ENCODE peak calls at places on chromosomes 5 and 9, in five cellular contexts. A is stomach, D is ovary, C is transverse colon, R is IMR-90. U is an unnamed sample.

GRCh38 chr5:179763215-179763945 is 30.4 kb upstream of the LTC4S start:
- DNase-seq in D (peak), C (peak), A (peak), R (peak), U (peak)

GRCh38 chr5:132592521-132592920 is 35.7 kb downstream of the RAD50 start:
- DNase-seq in C (no peak), D (no peak), R (peak), A (no peak), U (no peak)

GRCh38 chr5:132830436-132831094 is at the start of gene SHROOM1:
- DNase-seq in D (peak), R (peak), A (peak), C (peak), U (peak)

GRCh38 chr5:2910401-2911175 is 159.1 kb upstream of the IRX2 start:
- DNase-seq in C (no peak), R (no peak), A (no peak), D (no peak), U (peak)

GRCh38 chr5:137858223-137858916 is 9.3 kb upstream of the MYOT start:
- DNase-seq in C (no peak), A (no peak), R (peak), D (no peak), U (no peak)

GRCh38 chr5:131973981-131974380 is 28.5 kb upstream of the MEIKIN start:
- DNase-seq in R (no peak), D (no peak), C (no peak), A (no peak), U (no peak)

GRCh38 chr9:86353591-86354047 is 591 bp downstream of the TUT7 start:
- DNase-seq in A (peak), D (no peak), R (no peak), C (peak), U (no peak)

GRCh38 chr5:172503925-172504730 is 49.8 kb upstream of the SH3PXD2B start:
- DNase-seq in R (no peak), A (no peak), D (peak), C (peak), U (peak)

GRCh38 chr5:42875785-42876374 is 64.2 kb upstream of the SELENOP start:
- DNase-seq in A (no peak), C (no peak), D (no peak), R (no peak), U (no peak)

GRCh38 chr9:120928720-120929389 is 2.3 kb upstream of the TRAF1 start:
- DNase-seq in C (peak), R (no peak), D (peak), A (peak), U (peak)

GRCh38 chr9:23636199-23636598 is 189.8 kb downstream of the ELAVL2 start:
- DNase-seq in C (no peak), A (no peak), D (no peak), R (no peak), U (no peak)

GRCh38 chr5:9441610-9442009 is 104.3 kb downstream of the SEMA5A start:
- DNase-seq in A (no peak), C (no peak), R (peak), D (no peak), U (no peak)

GRCh38 chr9:118529210-118529609 is 825.0 kb downstream of the TLR4 start:
- DNase-seq in R (no peak), C (no peak), A (no peak), D (no peak), U (no peak)

GRCh38 chr9:29966247-29966646 is 2393.0 kb upstream of the C9orf72 start:
- DNase-seq in C (no peak), D (no peak), A (no peak), R (no peak), U (no peak)

GRCh38 chr9:93319992-93320490 is 131.4 kb upstream of the FAM120A start:
- DNase-seq in A (no peak), D (no peak), C (no peak), R (no peak), U (peak)

GRCh38 chr9:4382722-4383317 is 83.0 kb upstream of the GLIS3 start:
- DNase-seq in C (no peak), A (no peak), D (no peak), R (peak), U (no peak)

GRCh38 chr5:43156388-43156787 is 35.6 kb upstream of the NIM1K start:
- DNase-seq in D (no peak), A (no peak), C (no peak), R (peak), U (no peak)

GRCh38 chr5:32767948-32768427 is 56.9 kb downstream of the NPR3 start:
- DNase-seq in C (no peak), A (no peak), R (peak), D (no peak), U (no peak)

DNA sequence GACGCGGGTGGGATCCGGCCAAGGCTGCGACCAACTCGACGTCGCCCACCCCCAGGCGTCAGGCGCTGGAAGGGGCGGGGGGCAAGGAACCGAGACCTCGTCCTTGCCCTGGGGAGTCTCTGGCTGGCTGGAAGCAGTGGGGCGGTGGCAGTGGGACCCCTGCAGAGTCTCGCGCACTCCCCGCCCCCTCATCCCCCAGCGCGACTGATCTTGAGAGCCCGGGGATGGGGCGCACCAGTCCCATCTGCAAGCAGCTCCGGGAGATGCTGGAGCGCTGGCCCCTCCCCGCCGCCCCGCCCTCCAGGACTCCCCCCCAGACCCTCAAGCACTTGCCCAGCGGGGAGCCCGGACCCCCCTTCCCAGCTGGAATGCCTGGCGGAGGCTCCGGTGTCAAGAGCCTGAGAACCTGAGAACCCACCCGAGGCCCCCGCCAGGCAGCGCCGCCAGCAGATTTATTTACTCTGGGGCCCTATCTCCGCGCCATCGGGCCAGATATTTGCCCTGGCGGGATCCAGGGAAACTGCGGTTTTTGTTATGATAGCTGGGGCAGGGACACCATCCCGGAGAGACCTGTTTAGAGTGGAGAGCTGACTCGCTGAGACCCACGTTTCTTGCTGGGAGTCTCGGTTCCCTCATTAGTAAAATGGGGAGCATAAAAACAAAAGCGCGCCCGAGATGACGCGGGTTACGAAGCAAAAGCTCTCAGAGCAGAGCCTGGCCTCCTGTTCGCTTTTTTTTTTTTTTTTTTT is 1.2 kb downstream of the PRRT1B start:
- DNase-seq in C (no peak), A (peak), R (peak), D (no peak), U (no peak)
- TF ChIP-seq CTCF in C (no peak), A (peak), R (no peak), D (no peak), U (no peak)

GRCh38 chr5:73435640-73436534 is 12.7 kb downstream of the FOXD1 start:
- DNase-seq in D (no peak), R (no peak), A (no peak), C (no peak), U (no peak)
- H3K4me3 ChIP-seq in D (no peak), R (no peak), A (no peak), C (no peak), U (no peak)

DNA sequence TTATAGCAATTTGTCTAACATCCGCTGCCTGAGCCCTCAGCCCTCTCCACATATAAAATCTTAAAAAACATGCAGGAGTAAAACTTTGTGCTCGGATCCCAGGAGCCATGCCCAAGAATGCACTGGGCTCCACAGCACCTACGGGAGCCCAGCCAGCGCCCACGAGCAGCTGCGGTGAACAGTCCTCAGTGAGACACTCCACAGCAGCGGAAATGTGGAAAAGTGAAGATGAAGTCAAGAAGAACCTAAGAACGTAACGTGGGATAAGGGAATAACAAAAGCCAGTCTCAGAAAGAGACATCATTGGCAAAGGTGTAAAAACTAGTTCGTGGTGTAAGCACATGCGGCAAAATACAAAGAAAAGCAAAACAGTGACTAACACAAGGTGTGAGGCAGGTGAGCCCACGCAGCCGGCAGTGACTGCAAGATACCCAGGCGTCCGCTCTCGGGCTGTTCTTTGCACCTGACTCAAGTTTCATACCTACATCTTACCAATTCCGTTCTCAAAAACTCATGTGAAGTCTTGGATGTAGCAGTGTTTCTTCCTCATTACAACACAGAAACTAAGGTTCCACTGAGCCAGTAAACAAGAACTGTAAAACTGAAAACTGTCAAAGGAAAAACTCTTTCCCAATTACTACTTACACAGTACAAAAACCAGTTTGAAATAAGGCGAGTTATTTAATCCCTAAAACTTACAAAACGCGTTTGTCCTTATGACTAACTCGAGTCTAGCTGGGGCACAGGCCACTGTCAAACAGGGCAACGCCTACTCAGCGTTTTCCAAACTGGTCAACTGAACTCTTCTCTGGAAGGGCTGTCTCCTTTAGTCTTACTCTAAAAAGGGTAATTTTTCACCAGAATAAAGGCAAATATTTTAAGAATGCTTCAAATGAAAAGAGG is 1.7 kb downstream of the CAMSAP1 start:
- DNase-seq in C (peak), D (no peak), A (peak), R (peak), U (peak)
- TF ChIP-seq POLR2A in C (no peak), D (no peak), A (no peak), R (no peak), U (no peak)

GRCh38 chr9:2199999-2200796 is 185.1 kb downstream of the SMARCA2 start:
- DNase-seq in C (no peak), D (no peak), A (no peak), R (no peak), U (no peak)
- TF ChIP-seq CTCF in C (no peak), D (no peak), A (no peak), R (no peak), U (no peak)

U was measured in lower leg skin.